ENCODE peak calls at places on chromosomes 13 and 19, in eight cellular contexts. One of them, this sample, is unnamed. For H3K9me3, the result is how much of the 10 kb centered on the place peaks cover.

GRCh38 chr19:56076413-56076998 is 44.6 kb downstream of the ZNF787 start:
- DNase-seq in SK-N-SH: peak
- DNase-seq in CD8-positive, alpha-beta T cell: peak
- DNase-seq in CD4-positive, alpha-beta memory T cell: peak
- DNase-seq in PC-3: peak
- DNase-seq in gastrocnemius medialis: peak
- DNase-seq in psoas muscle: no peak
- DNase-seq in AG04450: peak
- DNase-seq in this sample: peak

GRCh38 chr19:48502720-48503018 is 9.0 kb downstream of the LMTK3 start:
- DNase-seq in SK-N-SH: no peak
- DNase-seq in gastrocnemius medialis: no peak
- DNase-seq in CD8-positive, alpha-beta T cell: no peak
- DNase-seq in AG04450: no peak
- DNase-seq in CD4-positive, alpha-beta memory T cell: no peak
- DNase-seq in PC-3: no peak
- DNase-seq in psoas muscle: no peak
- DNase-seq in this sample: no peak

GRCh38 chr13:112028481-112028880 is 38.5 kb upstream of the SOX1 start:
- DNase-seq in psoas muscle: no peak
- DNase-seq in SK-N-SH: no peak
- DNase-seq in PC-3: no peak
- DNase-seq in gastrocnemius medialis: no peak
- DNase-seq in CD8-positive, alpha-beta T cell: no peak
- DNase-seq in AG04450: no peak
- DNase-seq in CD4-positive, alpha-beta memory T cell: no peak
- DNase-seq in this sample: no peak

GRCh38 chr13:76879211-76879875 is 6.9 kb downstream of the KCTD12 start:
- DNase-seq in AG04450: no peak
- DNase-seq in CD4-positive, alpha-beta memory T cell: peak
- DNase-seq in gastrocnemius medialis: peak
- DNase-seq in CD8-positive, alpha-beta T cell: peak
- DNase-seq in psoas muscle: peak
- DNase-seq in PC-3: peak
- DNase-seq in SK-N-SH: peak
- DNase-seq in this sample: peak

GRCh38 chr13:41916173-41916954 is 44.5 kb downstream of the VWA8 start:
- DNase-seq in CD8-positive, alpha-beta T cell: no peak
- DNase-seq in AG04450: peak
- DNase-seq in SK-N-SH: no peak
- DNase-seq in PC-3: peak
- DNase-seq in gastrocnemius medialis: no peak
- DNase-seq in psoas muscle: no peak
- DNase-seq in CD4-positive, alpha-beta memory T cell: peak
- DNase-seq in this sample: peak

GRCh38 chr19:6424190-6424938 is at the start of gene KHSRP:
- DNase-seq in psoas muscle: peak
- DNase-seq in gastrocnemius medialis: no peak
- DNase-seq in CD8-positive, alpha-beta T cell: no peak
- DNase-seq in AG04450: no peak
- DNase-seq in SK-N-SH: peak
- DNase-seq in PC-3: no peak
- DNase-seq in CD4-positive, alpha-beta memory T cell: no peak
- DNase-seq in this sample: peak

GRCh38 chr13:59061621-59062020 is 1102.1 kb downstream of the DIAPH3 start:
- DNase-seq in psoas muscle: no peak
- DNase-seq in SK-N-SH: no peak
- DNase-seq in PC-3: no peak
- DNase-seq in CD8-positive, alpha-beta T cell: no peak
- DNase-seq in AG04450: no peak
- DNase-seq in CD4-positive, alpha-beta memory T cell: no peak
- DNase-seq in gastrocnemius medialis: no peak
- DNase-seq in this sample: no peak

GRCh38 chr19:14048439-14049153 is 13.3 kb downstream of the PALM3 start:
- DNase-seq in SK-N-SH: peak
- DNase-seq in CD8-positive, alpha-beta T cell: peak
- DNase-seq in AG04450: no peak
- DNase-seq in psoas muscle: peak
- DNase-seq in PC-3: peak
- DNase-seq in CD4-positive, alpha-beta memory T cell: peak
- DNase-seq in gastrocnemius medialis: peak
- DNase-seq in this sample: peak

GRCh38 chr13:37001921-37002250 is 1.3 kb downstream of the EXOSC8 start:
- DNase-seq in CD4-positive, alpha-beta memory T cell: no peak
- DNase-seq in PC-3: no peak
- DNase-seq in AG04450: no peak
- DNase-seq in psoas muscle: no peak
- DNase-seq in CD8-positive, alpha-beta T cell: no peak
- DNase-seq in SK-N-SH: no peak
- DNase-seq in gastrocnemius medialis: no peak
- DNase-seq in this sample: no peak

GRCh38 chr19:21581646-21582045 is 76.2 kb downstream of the ZNF429 start:
- DNase-seq in CD8-positive, alpha-beta T cell: no peak
- DNase-seq in SK-N-SH: no peak
- DNase-seq in PC-3: no peak
- DNase-seq in AG04450: no peak
- DNase-seq in CD4-positive, alpha-beta memory T cell: no peak
- DNase-seq in gastrocnemius medialis: no peak
- DNase-seq in psoas muscle: no peak
- DNase-seq in this sample: no peak

GRCh38 chr19:57558525-57558924 is 1.1 kb downstream of the ZNF550 start:
- DNase-seq in psoas muscle: no peak
- DNase-seq in AG04450: no peak
- DNase-seq in CD4-positive, alpha-beta memory T cell: no peak
- DNase-seq in CD8-positive, alpha-beta T cell: no peak
- DNase-seq in gastrocnemius medialis: no peak
- DNase-seq in PC-3: peak
- DNase-seq in SK-N-SH: peak
- DNase-seq in this sample: no peak

GRCh38 chr19:7397687-7398086 is 49.0 kb downstream of the ARHGEF18 start:
- DNase-seq in gastrocnemius medialis: no peak
- DNase-seq in psoas muscle: no peak
- DNase-seq in PC-3: peak
- DNase-seq in SK-N-SH: no peak
- DNase-seq in AG04450: peak
- DNase-seq in CD8-positive, alpha-beta T cell: no peak
- DNase-seq in CD4-positive, alpha-beta memory T cell: no peak
- DNase-seq in this sample: no peak

GRCh38 chr19:50513746-50514345 is at the start of gene ASPDH:
- DNase-seq in AG04450: no peak
- DNase-seq in CD4-positive, alpha-beta memory T cell: no peak
- DNase-seq in PC-3: no peak
- DNase-seq in CD8-positive, alpha-beta T cell: no peak
- DNase-seq in SK-N-SH: peak
- DNase-seq in gastrocnemius medialis: no peak
- DNase-seq in psoas muscle: no peak
- DNase-seq in this sample: no peak

GRCh38 chr13:98480915-98481510 is 95.9 kb downstream of the STK24 start:
- DNase-seq in gastrocnemius medialis: no peak
- DNase-seq in PC-3: no peak
- DNase-seq in CD4-positive, alpha-beta memory T cell: no peak
- DNase-seq in AG04450: no peak
- DNase-seq in psoas muscle: no peak
- DNase-seq in CD8-positive, alpha-beta T cell: no peak
- DNase-seq in SK-N-SH: peak
- DNase-seq in this sample: no peak

GRCh38 chr19:48043675-48044258 is at the start of gene CABP5:
- DNase-seq in AG04450: no peak
- DNase-seq in CD8-positive, alpha-beta T cell: no peak
- DNase-seq in SK-N-SH: no peak
- DNase-seq in CD4-positive, alpha-beta memory T cell: no peak
- DNase-seq in PC-3: no peak
- DNase-seq in gastrocnemius medialis: no peak
- DNase-seq in psoas muscle: no peak
- DNase-seq in this sample: no peak

GRCh38 chr19:7561229-7561806 is 25.8 kb downstream of the PNPLA6 start:
- DNase-seq in gastrocnemius medialis: no peak
- DNase-seq in SK-N-SH: no peak
- DNase-seq in AG04450: no peak
- DNase-seq in CD8-positive, alpha-beta T cell: no peak
- DNase-seq in PC-3: no peak
- DNase-seq in CD4-positive, alpha-beta memory T cell: no peak
- DNase-seq in psoas muscle: peak
- DNase-seq in this sample: no peak

GRCh38 chr13:40187324-40187795 is 479.1 kb downstream of the FOXO1 start:
- DNase-seq in gastrocnemius medialis: no peak
- DNase-seq in CD8-positive, alpha-beta T cell: peak
- DNase-seq in SK-N-SH: no peak
- DNase-seq in psoas muscle: no peak
- DNase-seq in AG04450: no peak
- DNase-seq in CD4-positive, alpha-beta memory T cell: peak
- DNase-seq in PC-3: no peak
- DNase-seq in this sample: peak

GRCh38 chr13:29591310-29591709 is 4.2 kb downstream of the SLC7A1 start:
- DNase-seq in CD8-positive, alpha-beta T cell: no peak
- DNase-seq in gastrocnemius medialis: no peak
- DNase-seq in PC-3: no peak
- DNase-seq in psoas muscle: no peak
- DNase-seq in SK-N-SH: no peak
- DNase-seq in AG04450: no peak
- DNase-seq in CD4-positive, alpha-beta memory T cell: no peak
- DNase-seq in this sample: no peak

GRCh38 chr13:33230178-33230881 is 55.2 kb downstream of the STARD13 start:
- DNase-seq in PC-3: peak
- DNase-seq in psoas muscle: no peak
- DNase-seq in SK-N-SH: no peak
- DNase-seq in CD4-positive, alpha-beta memory T cell: no peak
- DNase-seq in AG04450: no peak
- DNase-seq in gastrocnemius medialis: no peak
- DNase-seq in CD8-positive, alpha-beta T cell: no peak
- DNase-seq in this sample: no peak

GRCh38 chr19:33301011-33301899 is 1.1 kb downstream of the CEBPA start:
- DNase-seq in PC-3: no peak
- DNase-seq in CD4-positive, alpha-beta memory T cell: no peak
- DNase-seq in psoas muscle: peak
- DNase-seq in CD8-positive, alpha-beta T cell: no peak
- DNase-seq in AG04450: no peak
- DNase-seq in SK-N-SH: peak
- DNase-seq in gastrocnemius medialis: peak
- DNase-seq in this sample: no peak
- H3K4me3 ChIP-seq in PC-3: peak
- H3K4me3 ChIP-seq in CD4-positive, alpha-beta memory T cell: no peak
- H3K4me3 ChIP-seq in psoas muscle: peak
- H3K4me3 ChIP-seq in CD8-positive, alpha-beta T cell: no peak
- H3K4me3 ChIP-seq in AG04450: no peak
- H3K4me3 ChIP-seq in SK-N-SH: peak
- H3K4me3 ChIP-seq in gastrocnemius medialis: peak
- H3K4me3 ChIP-seq in this sample: no peak

GRCh38 chr19:28634031-28634328 is 579.0 kb downstream of the UQCRFS1 start:
- DNase-seq in CD8-positive, alpha-beta T cell: no peak
- DNase-seq in CD4-positive, alpha-beta memory T cell: no peak
- DNase-seq in SK-N-SH: no peak
- DNase-seq in PC-3: no peak
- DNase-seq in AG04450: no peak
- DNase-seq in psoas muscle: no peak
- DNase-seq in gastrocnemius medialis: no peak
- DNase-seq in this sample: no peak

GRCh38 chr19:28634837-28635236 is 578.1 kb downstream of the UQCRFS1 start:
- DNase-seq in PC-3: no peak
- DNase-seq in SK-N-SH: no peak
- DNase-seq in CD4-positive, alpha-beta memory T cell: no peak
- DNase-seq in gastrocnemius medialis: no peak
- DNase-seq in psoas muscle: no peak
- DNase-seq in AG04450: no peak
- DNase-seq in CD8-positive, alpha-beta T cell: no peak
- DNase-seq in this sample: no peak

GRCh38 chr19:28635962-28636629 is 576.9 kb downstream of the UQCRFS1 start:
- DNase-seq in gastrocnemius medialis: no peak
- DNase-seq in CD4-positive, alpha-beta memory T cell: no peak
- DNase-seq in psoas muscle: no peak
- DNase-seq in AG04450: no peak
- DNase-seq in SK-N-SH: no peak
- DNase-seq in CD8-positive, alpha-beta T cell: no peak
- DNase-seq in PC-3: no peak
- DNase-seq in this sample: no peak

GRCh38 chr19:28638445-28638844 is 574.5 kb downstream of the UQCRFS1 start:
- DNase-seq in SK-N-SH: no peak
- DNase-seq in CD4-positive, alpha-beta memory T cell: no peak
- DNase-seq in gastrocnemius medialis: no peak
- DNase-seq in AG04450: no peak
- DNase-seq in PC-3: no peak
- DNase-seq in psoas muscle: no peak
- DNase-seq in CD8-positive, alpha-beta T cell: no peak
- DNase-seq in this sample: no peak

DNA sequence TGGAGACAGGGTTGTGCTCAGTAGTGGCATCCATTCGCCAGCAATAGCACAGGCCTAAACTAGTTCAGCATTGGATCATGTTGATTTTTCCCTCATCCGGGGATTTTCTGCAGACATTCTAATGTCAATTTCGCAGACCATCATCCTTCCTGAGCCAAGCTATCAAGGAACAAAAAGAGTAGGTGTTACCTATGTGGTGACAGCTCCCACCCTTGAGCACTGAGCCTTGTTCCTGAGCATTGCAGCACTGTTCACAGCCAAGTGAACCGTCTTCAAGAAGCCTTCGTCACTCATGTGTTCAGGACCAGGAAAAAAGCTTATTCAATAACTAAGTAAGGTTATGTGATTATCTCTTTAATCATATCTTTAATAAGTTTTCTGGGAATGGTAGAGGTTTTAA is 576.2 kb downstream of the UQCRFS1 start:
- DNase-seq in SK-N-SH: no peak
- DNase-seq in AG04450: no peak
- DNase-seq in gastrocnemius medialis: no peak
- DNase-seq in CD4-positive, alpha-beta memory T cell: no peak
- DNase-seq in CD8-positive, alpha-beta T cell: no peak
- DNase-seq in PC-3: no peak
- DNase-seq in psoas muscle: no peak
- DNase-seq in this sample: no peak
- H3K9me3 ChIP-seq in SK-N-SH: under half
- H3K9me3 ChIP-seq in AG04450: under half
- H3K9me3 ChIP-seq in gastrocnemius medialis: under half
- H3K9me3 ChIP-seq in CD4-positive, alpha-beta memory T cell: under half
- H3K9me3 ChIP-seq in CD8-positive, alpha-beta T cell: under half
- H3K9me3 ChIP-seq in PC-3: under half
- H3K9me3 ChIP-seq in psoas muscle: under half
- H3K9me3 ChIP-seq in this sample: under half

DNA sequence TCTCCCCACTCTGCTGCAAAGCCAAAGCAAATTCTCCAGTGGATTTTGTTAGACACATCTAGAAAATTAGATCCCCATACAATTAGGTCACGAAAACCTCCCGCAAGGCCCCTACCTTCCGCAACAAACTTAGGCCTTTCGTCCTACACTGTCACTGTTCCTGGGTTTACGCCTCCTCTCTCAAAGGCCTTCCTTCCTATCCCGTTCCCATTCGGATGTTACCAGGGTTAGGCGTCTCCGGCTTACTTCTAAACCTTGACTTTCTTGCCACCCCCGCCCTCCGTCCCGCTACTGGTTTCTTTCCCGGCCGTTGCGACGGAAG is 754 bp downstream of the RNF6 start:
- DNase-seq in psoas muscle: no peak
- DNase-seq in CD4-positive, alpha-beta memory T cell: no peak
- DNase-seq in gastrocnemius medialis: no peak
- DNase-seq in SK-N-SH: no peak
- DNase-seq in CD8-positive, alpha-beta T cell: no peak
- DNase-seq in PC-3: no peak
- DNase-seq in AG04450: no peak
- DNase-seq in this sample: no peak
- H3K4me3 ChIP-seq in psoas muscle: peak
- H3K4me3 ChIP-seq in CD4-positive, alpha-beta memory T cell: peak
- H3K4me3 ChIP-seq in gastrocnemius medialis: peak
- H3K4me3 ChIP-seq in SK-N-SH: peak
- H3K4me3 ChIP-seq in CD8-positive, alpha-beta T cell: peak
- H3K4me3 ChIP-seq in PC-3: peak
- H3K4me3 ChIP-seq in AG04450: peak
- H3K4me3 ChIP-seq in this sample: peak

GRCh38 chr19:44254496-44254895 is 5.2 kb upstream of the ZNF233 start:
- DNase-seq in AG04450: no peak
- DNase-seq in PC-3: no peak
- DNase-seq in CD4-positive, alpha-beta memory T cell: no peak
- DNase-seq in CD8-positive, alpha-beta T cell: no peak
- DNase-seq in psoas muscle: no peak
- DNase-seq in SK-N-SH: no peak
- DNase-seq in gastrocnemius medialis: no peak
- DNase-seq in this sample: no peak
- H3K9me3 ChIP-seq in AG04450: under half
- H3K9me3 ChIP-seq in PC-3: under half
- H3K9me3 ChIP-seq in CD4-positive, alpha-beta memory T cell: under half
- H3K9me3 ChIP-seq in CD8-positive, alpha-beta T cell: under half
- H3K9me3 ChIP-seq in psoas muscle: half or more
- H3K9me3 ChIP-seq in SK-N-SH: under half
- H3K9me3 ChIP-seq in gastrocnemius medialis: under half
- H3K9me3 ChIP-seq in this sample: under half

This sample was measured in naive thymus-derived CD4-positive, alpha-beta T cell.